ENCODE peak calls at places on chromosomes 11 and 22, in seven cellular contexts. C is AG09309; S is neuronal stem cell; V is aorta; I is naive thymus-derived CD4-positive, alpha-beta T cell; X is heart right ventricle; N is left lung. F is an unnamed sample.
A peak's percentile ranks its signal among the peaks of the same experiment; 100 is the strongest.

GRCh38 chr11:69240332-69241074 is 53.5 kb upstream of the MYEOV start:
- DNase-seq in X (no peak), I (no peak), C (no peak), V (no peak), S (no peak), N (no peak), F (no peak)

GRCh38 chr22:30204742-30205111 is 41.8 kb downstream of the LIF start:
- DNase-seq in V (no peak), X (no peak), I (no peak), S (no peak), N (no peak), C (peak; percentile 85), F (peak; percentile 56)

GRCh38 chr11:1639102-1639620 is 9.6 kb downstream of the KRTAP5-5 start:
- DNase-seq in N (no peak), X (peak; percentile 47), C (no peak), I (peak; percentile 30), V (peak; percentile 26), S (no peak), F (no peak)

GRCh38 chr22:49971232-49972162 is 10.9 kb downstream of the PIM3 start:
- DNase-seq in I (no peak), C (no peak), S (no peak), X (peak; percentile 87), N (peak; percentile 87), V (peak; percentile 89), F (no peak)

GRCh38 chr11:48047616-48048015 is 67.3 kb downstream of the PTPRJ start:
- DNase-seq in V (peak; percentile 66), C (no peak), X (no peak), N (no peak), S (no peak), I (no peak), F (no peak)

GRCh38 chr11:13963169-13963948 is 836 bp downstream of the SPON1 start:
- DNase-seq in V (peak; percentile 62), X (peak; percentile 31), S (no peak), I (peak; percentile 30), N (no peak), C (no peak), F (no peak)

GRCh38 chr22:46614070-46614931 is 5.9 kb upstream of the GRAMD4 start:
- DNase-seq in V (no peak), C (no peak), X (no peak), I (peak; percentile 91), N (no peak), S (no peak), F (no peak)

GRCh38 chr11:68471360-68472340 is 11.1 kb downstream of the PPP6R3 start:
- DNase-seq in V (peak; percentile 67), X (no peak), I (peak; percentile 63), C (peak; percentile 92), S (no peak), N (no peak), F (no peak)

GRCh38 chr11:29159552-29160465 is 857.0 kb downstream of the KCNA4 start:
- DNase-seq in N (no peak), S (peak; percentile 56), I (no peak), V (peak; percentile 48), C (peak; percentile 34), X (no peak), F (peak; percentile 35)

GRCh38 chr11:27443746-27444465 is 28.7 kb downstream of the LGR4 start:
- DNase-seq in V (no peak), S (peak; percentile 89), I (no peak), X (no peak), C (no peak), N (no peak), F (no peak)

GRCh38 chr22:40541300-40541699 is 95.2 kb downstream of the MRTFA start:
- DNase-seq in X (no peak), I (no peak), S (no peak), C (no peak), V (no peak), N (no peak), F (no peak)

GRCh38 chr11:89495951-89496350 is 4.8 kb upstream of the NOX4 start:
- DNase-seq in S (peak; percentile 29), N (no peak), I (no peak), X (no peak), C (peak; percentile 74), V (peak; percentile 74), F (peak; percentile 43)

GRCh38 chr11:23192256-23192655 is 332.0 kb upstream of the CCDC179 start:
- DNase-seq in C (no peak), S (no peak), V (no peak), I (no peak), N (no peak), X (no peak), F (no peak)

GRCh38 chr11:20065040-20065805 is 95.1 kb downstream of the DBX1 start:
- DNase-seq in S (no peak), V (no peak), C (no peak), N (no peak), I (no peak), X (no peak), F (no peak)

GRCh38 chr11:26331911-26332571 is at the start of gene ANO3:
- DNase-seq in X (peak; percentile 30), C (peak; percentile 18), N (peak; percentile 79), V (peak; percentile 65), I (no peak), S (peak; percentile 91), F (peak; percentile 54)
- H3K4me3 ChIP-seq in X (peak within 1 kb of the TSS; percentile 24), C (peak within 1 kb of the TSS; percentile 23), N (peak within 1 kb of the TSS; percentile 4), V (peak within 1 kb of the TSS; percentile 26), I (no peak within 1 kb of the TSS), S (peak within 1 kb of the TSS; percentile 44), F (no peak within 1 kb of the TSS)

GRCh38 chr11:131373756-131374155 is 3.3 kb downstream of the NTM start:
- DNase-seq in N (no peak), X (no peak), V (no peak), S (no peak), C (no peak), I (no peak), F (no peak)

GRCh38 chr11:131371791-131372104 is 1.3 kb downstream of the NTM start:
- DNase-seq in X (no peak), S (no peak), C (no peak), N (no peak), V (no peak), I (no peak), F (no peak)

GRCh38 chr11:131373326-131373725 is 2.9 kb downstream of the NTM start:
- DNase-seq in V (no peak), C (no peak), I (no peak), X (no peak), S (no peak), N (no peak), F (no peak)

GRCh38 chr11:131370901-131371790 is 731 bp downstream of the NTM start:
- DNase-seq in I (no peak), S (no peak), V (no peak), C (no peak), X (no peak), N (no peak), F (no peak)

GRCh38 chr11:131372243-131372930 is 2.0 kb downstream of the NTM start:
- DNase-seq in I (no peak), X (no peak), S (no peak), N (no peak), C (no peak), V (no peak), F (no peak)
- H3K4me3 ChIP-seq in I (no peak overlapping the region), X (no peak overlapping the region), S (no peak overlapping the region), N (no peak overlapping the region), C (no peak overlapping the region), V (no peak overlapping the region), F (no peak overlapping the region)

GRCh38 chr11:63761870-63762661 is 6.5 kb downstream of the ZFTA start:
- DNase-seq in I (no peak), C (no peak), X (peak; percentile 35), N (no peak), S (peak; percentile 55), V (peak; percentile 49), F (no peak)
- H3K4me3 ChIP-seq in I (no peak overlapping the region), C (no peak overlapping the region), X (peak overlapping the region; percentile 56), N (no peak overlapping the region), S (no peak overlapping the region), V (peak overlapping the region; percentile 40), F (no peak overlapping the region)

DNA sequence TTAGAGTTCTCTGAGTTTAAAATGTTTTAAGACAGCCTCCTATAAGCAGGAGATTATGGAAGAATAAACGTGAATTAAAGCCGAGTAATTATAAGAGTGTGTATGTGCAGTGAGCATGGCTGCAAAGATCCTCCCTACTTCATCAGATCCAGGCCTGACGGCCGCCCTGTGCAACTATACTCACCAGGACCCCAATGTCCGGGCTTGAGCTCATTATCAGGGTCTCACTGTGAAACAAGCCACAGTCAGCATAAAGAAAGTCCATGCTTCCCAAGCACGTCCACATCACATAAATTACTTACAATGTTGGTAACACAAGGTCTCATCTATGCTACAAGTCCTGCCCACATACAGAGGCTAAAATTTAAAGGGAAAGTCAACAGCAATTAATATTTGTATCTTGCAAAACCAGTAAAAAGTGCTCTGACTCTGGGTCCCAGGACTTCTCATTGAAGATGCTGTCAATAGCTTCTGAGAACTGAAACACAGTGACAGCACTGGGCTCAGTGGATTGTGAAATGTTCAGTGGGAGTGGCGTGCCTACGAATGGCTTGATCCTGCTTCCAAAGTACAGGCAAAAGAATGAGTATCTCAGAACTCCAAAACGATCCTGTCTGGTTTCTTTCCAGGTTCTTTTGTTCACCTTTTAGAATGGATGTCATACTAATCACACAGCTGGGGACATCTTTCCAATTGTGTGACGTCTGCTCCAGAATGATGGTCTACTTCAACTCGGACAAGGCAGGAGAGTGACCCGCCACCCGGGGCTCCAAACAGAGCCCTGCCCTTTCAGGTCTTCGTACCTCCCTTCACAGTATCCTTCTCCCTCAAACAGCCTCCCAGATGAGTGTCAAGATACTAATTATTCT is 72.1 kb upstream of the ARFGAP3 start:
- DNase-seq in S (no peak), N (no peak), V (peak; percentile 60), X (no peak), I (no peak), C (no peak), F (no peak)
- H3K4me3 ChIP-seq in S (no peak overlapping the region), N (no peak overlapping the region), V (no peak overlapping the region), X (no peak overlapping the region), I (no peak overlapping the region), C (no peak overlapping the region), F (no peak overlapping the region)

DNA sequence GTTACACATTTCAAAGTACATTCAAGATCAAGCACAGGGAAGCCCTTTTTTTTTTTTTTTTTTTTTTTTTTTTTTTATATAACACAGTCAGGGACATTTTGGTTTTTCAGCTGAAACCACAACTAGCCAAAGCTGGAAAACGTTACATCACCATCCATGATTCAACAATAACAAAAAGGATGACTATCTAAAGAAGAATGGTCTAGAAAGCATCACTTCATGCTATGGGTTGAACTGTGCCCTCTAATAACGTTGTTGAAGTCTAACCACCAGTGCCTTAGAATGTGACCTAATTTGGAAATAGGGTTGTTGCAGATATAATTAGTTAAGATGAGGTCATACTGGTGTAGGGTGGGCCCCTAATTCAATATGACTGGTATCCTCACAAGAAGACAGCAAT is 46.6 kb downstream of the MTMR2 start:
- DNase-seq in V (no peak), S (no peak), I (no peak), X (no peak), C (peak; percentile 99), N (no peak), F (peak; percentile 89)
- H3K4me3 ChIP-seq in V (no peak overlapping the region), S (no peak overlapping the region), I (no peak overlapping the region), X (no peak overlapping the region), C (no peak overlapping the region), N (no peak overlapping the region), F (no peak overlapping the region)

GRCh38 chr11:71998649-71999310 is at the start of gene IL18BP:
- DNase-seq in C (no peak), N (peak; percentile 68), V (peak; percentile 78), I (peak; percentile 51), S (no peak), X (no peak), F (no peak)
- H3K4me3 ChIP-seq in C (peak within 1 kb of the TSS; percentile 5), N (peak within 1 kb of the TSS; percentile 33), V (no peak within 1 kb of the TSS), I (peak within 1 kb of the TSS; percentile 68), S (no peak within 1 kb of the TSS), X (peak within 1 kb of the TSS; percentile 37), F (no peak within 1 kb of the TSS)

GRCh38 chr11:9615031-9615451 is 41.6 kb downstream of the WEE1 start:
- DNase-seq in N (no peak), S (no peak), X (no peak), V (no peak), C (no peak), I (no peak), F (no peak)
- H3K4me3 ChIP-seq in N (peak overlapping the region; percentile 53), S (no peak overlapping the region), X (no peak overlapping the region), V (no peak overlapping the region), C (no peak overlapping the region), I (no peak overlapping the region), F (peak overlapping the region; percentile 43)